ENCODE peak calls at places on chromosomes 12 and 14, in seven cellular contexts. R is aorta, Q is gastrocnemius medialis, J is psoas muscle, A is PC-3, Y is cardiac muscle cell, M is HAP-1. T is an unnamed sample. For H3K36me3 and H3K4me1, the result is how much of the 10 kb centered on the place peaks cover.

GRCh38 chr12:127928615-127929014 is 338.4 kb upstream of the TMEM132C start:
- DNase-seq in R (no peak), Q (no peak), J (no peak), A (peak), Y (no peak), M (no peak), T (no peak)

GRCh38 chr14:32608880-32609279 is 279.8 kb downstream of the AKAP6 start:
- DNase-seq in R (no peak), Q (no peak), J (no peak), A (peak), Y (no peak), M (no peak), T (no peak)

GRCh38 chr14:76810953-76811400 is 1.7 kb downstream of the ANGEL1 start:
- DNase-seq in R (no peak), Q (no peak), J (no peak), A (peak), Y (peak), M (peak), T (peak)

GRCh38 chr12:47021298-47021697 is 58.1 kb upstream of the PCED1B start:
- DNase-seq in R (no peak), Q (no peak), J (no peak), A (peak), Y (peak), M (peak), T (no peak)

GRCh38 chr12:13973981-13974380 is 7.4 kb downstream of the GRIN2B start:
- DNase-seq in R (no peak), Q (no peak), J (no peak), A (no peak), Y (no peak), M (no peak), T (peak)

GRCh38 chr12:28237423-28237822 is 47.2 kb downstream of the CCDC91 start:
- DNase-seq in R (no peak), Q (no peak), J (no peak), A (peak), Y (no peak), M (no peak), T (no peak)

GRCh38 chr12:70535896-70536374 is 101.3 kb downstream of the PTPRB start:
- DNase-seq in R (no peak), Q (no peak), J (no peak), A (no peak), Y (no peak), M (no peak), T (no peak)

GRCh38 chr12:98973395-98973794 is 328.3 kb downstream of the APAF1 start:
- DNase-seq in R (no peak), Q (no peak), J (no peak), A (peak), Y (no peak), M (no peak), T (no peak)

GRCh38 chr14:30521899-30522736 is 36.8 kb upstream of the G2E3 start:
- DNase-seq in R (no peak), Q (no peak), J (no peak), A (peak), Y (peak), M (peak), T (no peak)

GRCh38 chr14:30427401-30427800 is 131.6 kb upstream of the G2E3 start:
- DNase-seq in R (no peak), Q (no peak), J (no peak), A (no peak), Y (no peak), M (no peak), T (no peak)

GRCh38 chr14:95507701-95508103 is 8.7 kb downstream of the SYNE3 start:
- DNase-seq in R (no peak), Q (peak), J (peak), A (peak), Y (no peak), M (no peak), T (no peak)

GRCh38 chr12:51368640-51369517 is 22.3 kb downstream of the GALNT6 start:
- DNase-seq in R (no peak), Q (peak), J (peak), A (no peak), Y (no peak), M (no peak), T (no peak)

GRCh38 chr12:45010051-45010450 is 40.8 kb downstream of the DBX2 start:
- DNase-seq in R (no peak), Q (no peak), J (no peak), A (peak), Y (no peak), M (no peak), T (no peak)

GRCh38 chr12:11814362-11814761 is 164.9 kb downstream of the ETV6 start:
- DNase-seq in R (no peak), Q (no peak), J (no peak), A (peak), Y (no peak), M (no peak), T (no peak)

GRCh38 chr12:108777156-108777555 is 45.8 kb upstream of the CORO1C start:
- DNase-seq in R (no peak), Q (no peak), J (no peak), A (no peak), Y (no peak), M (no peak), T (no peak)

GRCh38 chr12:104006929-104007328 is 41.3 kb downstream of the TDG start:
- DNase-seq in R (no peak), Q (no peak), J (no peak), A (peak), Y (no peak), M (no peak), T (no peak)

GRCh38 chr14:38206689-38207088 is 1.0 kb upstream of the SSTR1 start:
- DNase-seq in R (no peak), Q (no peak), J (no peak), A (no peak), Y (no peak), M (no peak), T (no peak)

GRCh38 chr14:34930591-34931069 is 52.2 kb upstream of the SRP54 start:
- DNase-seq in R (no peak), Q (no peak), J (no peak), A (no peak), Y (no peak), M (no peak), T (no peak)

GRCh38 chr12:52243264-52243773 is 10.3 kb downstream of the KRT7 start:
- DNase-seq in R (no peak), Q (no peak), J (no peak), A (peak), Y (no peak), M (no peak), T (no peak)

GRCh38 chr14:73977896-73978295 is 27.8 kb downstream of the COQ6 start:
- DNase-seq in R (no peak), Q (no peak), J (no peak), A (peak), Y (no peak), M (no peak), T (no peak)

GRCh38 chr12:13181375-13182070 is 15.0 kb upstream of the EMP1 start:
- DNase-seq in R (no peak), Q (no peak), J (no peak), A (no peak), Y (peak), M (no peak), T (no peak)

GRCh38 chr12:30796891-30797371 is 42.2 kb upstream of the CAPRIN2 start:
- DNase-seq in R (no peak), Q (no peak), J (no peak), A (peak), Y (peak), M (no peak), T (no peak)

GRCh38 chr14:83757896-83758295 is 1772.0 kb upstream of the FLRT2 start:
- DNase-seq in R (no peak), Q (no peak), J (no peak), A (no peak), Y (no peak), M (no peak), T (no peak)

GRCh38 chr14:89915114-89915878 is 39.2 kb downstream of the EFCAB11 start:
- DNase-seq in R (no peak), Q (peak), J (peak), A (peak), Y (peak), M (peak), T (no peak)

GRCh38 chr14:102923201-102923919 is 897 bp downstream of the AMN start:
- DNase-seq in R (no peak), Q (no peak), J (no peak), A (no peak), Y (no peak), M (no peak), T (no peak)

GRCh38 chr14:33948143-33948962 is 2.5 kb downstream of the EGLN3 start:
- DNase-seq in R (no peak), Q (no peak), J (no peak), A (no peak), Y (no peak), M (no peak), T (peak)

GRCh38 chr14:99191663-99192621 is 80.1 kb downstream of the BCL11B start:
- DNase-seq in R (peak), Q (peak), J (no peak), A (peak), Y (no peak), M (no peak), T (no peak)

DNA sequence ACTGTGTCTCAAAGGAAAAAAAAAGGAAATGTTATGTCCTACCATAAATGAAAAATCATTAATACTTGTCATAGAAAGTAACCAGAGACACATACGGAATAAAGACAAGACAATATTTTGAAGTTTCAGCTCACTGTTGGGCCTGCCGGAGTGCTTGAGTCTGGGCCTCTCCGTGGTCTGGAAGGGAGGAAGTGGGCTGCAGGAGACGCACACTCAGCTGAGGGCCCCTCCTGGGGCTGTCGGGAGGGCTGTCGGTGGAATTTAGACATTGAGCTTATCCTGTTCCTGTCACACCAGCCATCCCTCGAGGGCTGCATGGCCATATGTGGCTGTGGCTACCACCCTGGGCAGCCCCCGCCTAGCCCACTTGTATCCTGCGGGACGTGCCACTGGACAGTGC is 80.6 kb downstream of the DDX51 start:
- DNase-seq in R (no peak), Q (no peak), J (no peak), A (no peak), Y (no peak), M (no peak), T (no peak)
- H3K36me3 ChIP-seq in R (under half), Q (half or more), J (under half), A (under half), Y (under half), M (half or more), T (half or more)

GRCh38 chr14:39228044-39228443 is 5.7 kb upstream of the MIA2 start:
- DNase-seq in R (no peak), Q (no peak), J (no peak), A (no peak), Y (no peak), M (no peak), T (no peak)

GRCh38 chr14:39229222-39229543 is 4.5 kb upstream of the MIA2 start:
- DNase-seq in R (no peak), Q (no peak), J (no peak), A (no peak), Y (no peak), M (no peak), T (no peak)

GRCh38 chr14:39230416-39230815 is 3.3 kb upstream of the MIA2 start:
- DNase-seq in R (no peak), Q (no peak), J (no peak), A (no peak), Y (no peak), M (no peak), T (no peak)

GRCh38 chr14:39228509-39229221 is 5.0 kb upstream of the MIA2 start:
- DNase-seq in R (no peak), Q (no peak), J (no peak), A (no peak), Y (no peak), M (no peak), T (no peak)

GRCh38 chr14:39229601-39230110 is 4.1 kb upstream of the MIA2 start:
- DNase-seq in R (no peak), Q (no peak), J (no peak), A (no peak), Y (no peak), M (no peak), T (no peak)
- H3K4me1 ChIP-seq in R (under half), Q (under half), J (under half), A (under half), Y (under half), M (under half), T (under half)

GRCh38 chr12:56929780-56930179 is 4.4 kb downstream of the SDR9C7 start:
- DNase-seq in R (no peak), Q (no peak), J (no peak), A (no peak), Y (no peak), M (no peak), T (peak)

GRCh38 chr12:56931474-56931978 is 2.7 kb downstream of the SDR9C7 start:
- DNase-seq in R (no peak), Q (no peak), J (no peak), A (peak), Y (peak), M (peak), T (peak)

GRCh38 chr12:56927281-56927680 is 6.9 kb downstream of the SDR9C7 start:
- DNase-seq in R (no peak), Q (no peak), J (no peak), A (no peak), Y (no peak), M (no peak), T (peak)

GRCh38 chr12:56930241-56930640 is 4.0 kb downstream of the SDR9C7 start:
- DNase-seq in R (no peak), Q (no peak), J (no peak), A (no peak), Y (no peak), M (no peak), T (peak)

GRCh38 chr12:56928262-56928661 is 5.9 kb downstream of the SDR9C7 start:
- DNase-seq in R (no peak), Q (no peak), J (no peak), A (no peak), Y (no peak), M (no peak), T (no peak)
- H3K36me3 ChIP-seq in R (under half), Q (under half), J (under half), A (under half), Y (under half), M (under half), T (under half)

GRCh38 chr14:93328546-93328945 is 4.3 kb downstream of the BTBD7 start:
- DNase-seq in R (no peak), Q (no peak), J (no peak), A (no peak), Y (no peak), M (no peak), T (no peak)
- H3K4me1 ChIP-seq in R (under half), Q (under half), J (under half), A (under half), Y (under half), M (under half), T (under half)

GRCh38 chr12:4285070-4285469 is 11.5 kb downstream of the CCND2 start:
- DNase-seq in R (no peak), Q (no peak), J (no peak), A (no peak), Y (no peak), M (no peak), T (no peak)
- H3K36me3 ChIP-seq in R (under half), Q (under half), J (under half), A (under half), Y (under half), M (under half), T (half or more)

DNA sequence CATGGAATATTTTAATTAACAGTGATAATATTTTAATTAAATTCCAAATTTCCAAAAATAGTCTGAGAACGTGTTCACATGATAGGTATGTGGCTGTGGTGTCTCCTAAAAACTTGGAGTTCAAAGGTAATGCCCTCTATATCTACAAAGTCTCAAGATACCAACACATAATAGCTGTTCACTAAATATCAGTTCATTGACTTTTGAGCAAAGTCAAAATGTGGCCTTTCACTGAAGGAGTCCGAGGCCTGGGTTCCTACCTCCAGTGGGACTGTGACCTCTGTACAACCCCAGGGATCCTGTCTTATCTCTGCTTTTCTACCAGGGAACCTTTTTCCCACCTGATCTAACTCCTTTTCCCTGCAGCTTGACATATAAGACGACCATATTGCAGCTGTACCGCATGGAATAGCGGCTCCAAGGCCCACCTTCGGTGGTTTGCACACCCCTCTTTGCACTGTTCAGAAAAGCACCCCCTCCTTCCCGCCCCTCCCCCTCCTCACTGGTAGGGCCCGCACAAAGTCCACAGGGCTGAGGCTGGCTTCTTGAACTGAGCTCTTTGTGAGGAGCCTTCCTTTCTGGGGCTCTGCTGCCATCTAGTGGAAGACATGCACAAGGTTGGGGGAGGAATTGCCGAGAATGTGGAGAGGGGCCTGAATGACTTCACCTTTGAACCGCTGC is 3.1 kb downstream of the CCND2 start:
- DNase-seq in R (peak), Q (peak), J (peak), A (peak), Y (peak), M (peak), T (peak)
- H3K4me1 ChIP-seq in R (under half), Q (under half), J (under half), A (under half), Y (under half), M (under half), T (half or more)

T was measured in esophagus muscularis mucosa.